ENCODE peak calls at places on chromosomes 11 and 22, in six cellular contexts. L is stimulated activated CD4-positive, alpha-beta T cell treated with anti-CD3 and anti-CD28 coated beads, Interleukin-4, amount 100 ng/mL, for 48 hours; C is spleen; U is iris pigment epithelial cell; S is upper lobe of right lung; N is hippocampal formation. Y is an unnamed sample.

GRCh38 chr22:37549704-37550059 is 10.6 kb upstream of the CDC42EP1 start:
- DNase-seq in L (no peak), C (no peak), U (no peak), S (peak), N (peak), Y (peak)

GRCh38 chr22:32587449-32587848 is 112.8 kb downstream of the FBXO7 start:
- DNase-seq in L (no peak), C (no peak), U (no peak), S (no peak), N (no peak), Y (no peak)

GRCh38 chr11:93648168-93648567 is 13.3 kb upstream of the CEP295 start:
- DNase-seq in L (no peak), C (no peak), U (peak), S (no peak), N (no peak), Y (peak)

GRCh38 chr11:63999349-64000025 is 13.2 kb downstream of the OTUB1 start:
- DNase-seq in L (peak), C (peak), U (peak), S (no peak), N (no peak), Y (no peak)

GRCh38 chr11:132045116-132045515 is 674.7 kb downstream of the NTM start:
- DNase-seq in L (no peak), C (no peak), U (no peak), S (no peak), N (no peak), Y (no peak)

GRCh38 chr11:14065153-14065552 is 102.6 kb downstream of the SPON1 start:
- DNase-seq in L (no peak), C (no peak), U (no peak), S (peak), N (no peak), Y (no peak)

GRCh38 chr11:86116996-86117705 is 48.3 kb upstream of the PICALM start:
- DNase-seq in L (no peak), C (no peak), U (peak), S (no peak), N (no peak), Y (peak)

GRCh38 chr22:24584871-24585411 is 7.9 kb downstream of the LRRC75B start:
- DNase-seq in L (no peak), C (peak), U (no peak), S (no peak), N (no peak), Y (no peak)

GRCh38 chr11:61258546-61258945 is 17.6 kb downstream of the PGA5 start:
- DNase-seq in L (no peak), C (no peak), U (no peak), S (no peak), N (no peak), Y (no peak)

GRCh38 chr22:22836635-22837034 is 51.0 kb upstream of the IGLL5 start:
- DNase-seq in L (no peak), C (no peak), U (peak), S (no peak), N (no peak), Y (no peak)

GRCh38 chr11:15673408-15673811 is 558.7 kb downstream of the INSC start:
- DNase-seq in L (no peak), C (no peak), U (no peak), S (no peak), N (no peak), Y (no peak)

GRCh38 chr11:96000064-96000463 is 76.2 kb upstream of the MTMR2 start:
- DNase-seq in L (no peak), C (no peak), U (peak), S (no peak), N (no peak), Y (no peak)

GRCh38 chr11:110249066-110249465 is 47.3 kb downstream of the RDX start:
- DNase-seq in L (no peak), C (no peak), U (no peak), S (no peak), N (no peak), Y (no peak)

GRCh38 chr11:75073459-75074190 is 23.1 kb downstream of the OR2AT4 start:
- DNase-seq in L (no peak), C (no peak), U (no peak), S (no peak), N (no peak), Y (no peak)

GRCh38 chr11:104092744-104093143 is 56.3 kb downstream of the DDI1 start:
- DNase-seq in L (no peak), C (no peak), U (no peak), S (no peak), N (no peak), Y (no peak)

GRCh38 chr11:10318527-10318802 is 13.6 kb downstream of the ADM start:
- DNase-seq in L (no peak), C (no peak), U (no peak), S (no peak), N (no peak), Y (no peak)

GRCh38 chr11:117072517-117073218 is 25.6 kb downstream of the SIK3 start:
- DNase-seq in L (no peak), C (no peak), U (peak), S (no peak), N (no peak), Y (peak)

GRCh38 chr11:78149646-78150045 is 10.2 kb upstream of the ALG8 start:
- DNase-seq in L (no peak), C (no peak), U (peak), S (no peak), N (no peak), Y (peak)

GRCh38 chr11:126034026-126034822 is 28.4 kb downstream of the CDON start:
- DNase-seq in L (no peak), C (no peak), U (no peak), S (no peak), N (no peak), Y (no peak)

GRCh38 chr11:110376711-110377324 is 52.9 kb upstream of the FDX1 start:
- DNase-seq in L (no peak), C (no peak), U (peak), S (peak), N (peak), Y (peak)

GRCh38 chr11:85724750-85725465 is 38.9 kb upstream of the CCDC89 start:
- DNase-seq in L (no peak), C (no peak), U (no peak), S (no peak), N (no peak), Y (no peak)

GRCh38 chr11:34366522-34366921 is 8.7 kb upstream of the ABTB2 start:
- DNase-seq in L (no peak), C (no peak), U (no peak), S (no peak), N (no peak), Y (no peak)

GRCh38 chr22:47251911-47252310 is 489.5 kb downstream of the TBC1D22A start:
- DNase-seq in L (no peak), C (no peak), U (no peak), S (no peak), N (no peak), Y (no peak)

GRCh38 chr11:40203606-40204005 is 1255.8 kb downstream of the LRRC4C start:
- DNase-seq in L (no peak), C (no peak), U (no peak), S (no peak), N (no peak), Y (no peak)

GRCh38 chr11:12741671-12742216 is 67.5 kb downstream of the TEAD1 start:
- DNase-seq in L (no peak), C (no peak), U (no peak), S (no peak), N (no peak), Y (no peak)

GRCh38 chr22:21867528-21868266 is at the start of gene MAPK1:
- DNase-seq in L (peak), C (peak), U (peak), S (peak), N (peak), Y (peak)

GRCh38 chr11:69715446-69715845 is 11.6 kb upstream of the FGF19 start:
- DNase-seq in L (no peak), C (no peak), U (no peak), S (no peak), N (no peak), Y (no peak)

GRCh38 chr22:49151256-49152131 is 676.2 kb downstream of the BRD1 start:
- DNase-seq in L (no peak), C (peak), U (no peak), S (peak), N (no peak), Y (no peak)

GRCh38 chr11:69114362-69114761 is 41.4 kb upstream of the SMIM38 start:
- DNase-seq in L (no peak), C (no peak), U (no peak), S (no peak), N (no peak), Y (no peak)

GRCh38 chr22:44229331-44229730 is 48.6 kb downstream of the PARVG start:
- DNase-seq in L (no peak), C (no peak), U (no peak), S (no peak), N (no peak), Y (no peak)

GRCh38 chr22:31790240-31790639 is 36.4 kb downstream of the DEPDC5 start:
- DNase-seq in L (no peak), C (no peak), U (no peak), S (no peak), N (no peak), Y (no peak)

GRCh38 chr11:132588366-132588765 is 943.9 kb downstream of the OPCML start:
- DNase-seq in L (no peak), C (no peak), U (no peak), S (no peak), N (no peak), Y (peak)

GRCh38 chr11:2381494-2382128 is 4.5 kb downstream of the CD81 start:
- DNase-seq in L (no peak), C (peak), U (no peak), S (no peak), N (no peak), Y (no peak)